ENCODE peak calls at places on chromosomes 2 and 18, in eight cellular contexts. T, C, D, X, O, E, S and F are unnamed samples.

GRCh38 chr2:4258563-4258962 is 555.2 kb downstream of the DCDC2C start:
- DNase-seq in T (no peak), C (no peak), D (no peak), X (no peak), O (no peak), E (no peak), S (no peak), F (no peak)

GRCh38 chr2:9724565-9724964 is 93.8 kb upstream of the YWHAQ start:
- DNase-seq in T (no peak), C (no peak), D (no peak), X (no peak), O (no peak), E (no peak), S (no peak), F (no peak)

GRCh38 chr18:23689031-23689615 is at the start of gene LAMA3:
- DNase-seq in T (no peak), C (peak; percentile 11), D (no peak), X (peak; percentile 19), O (peak; percentile 77), E (peak; percentile 29), S (peak; percentile 36), F (no peak)

GRCh38 chr2:191617589-191617988 is 60.3 kb upstream of the NABP1 start:
- DNase-seq in T (no peak), C (peak; percentile 40), D (peak; percentile 45), X (no peak), O (no peak), E (peak; percentile 35), S (no peak), F (no peak)

GRCh38 chr2:138722316-138722715 is 57.9 kb downstream of the NXPH2 start:
- DNase-seq in T (no peak), C (no peak), D (no peak), X (no peak), O (peak; percentile 4), E (no peak), S (peak; percentile 23), F (no peak)

GRCh38 chr18:75207298-75208054 is 1.5 kb downstream of the PTGR3 start:
- DNase-seq in T (no peak), C (no peak), D (peak; percentile 22), X (no peak), O (peak; percentile 57), E (no peak), S (peak; percentile 65), F (no peak)

GRCh38 chr2:80530442-80531064 is 226.0 kb upstream of the LRRTM1 start:
- DNase-seq in T (no peak), C (no peak), D (no peak), X (no peak), O (no peak), E (no peak), S (no peak), F (no peak)

GRCh38 chr18:22399949-22400348 is 17.8 kb downstream of the CTAGE1 start:
- DNase-seq in T (no peak), C (no peak), D (no peak), X (no peak), O (peak; percentile 29), E (no peak), S (peak; percentile 44), F (no peak)

GRCh38 chr2:220215785-220216184 is 588.4 kb downstream of the SLC4A3 start:
- DNase-seq in T (no peak), C (no peak), D (no peak), X (no peak), O (no peak), E (no peak), S (no peak), F (no peak)

GRCh38 chr18:41326311-41326710 is 628.7 kb upstream of the PIK3C3 start:
- DNase-seq in T (no peak), C (no peak), D (no peak), X (no peak), O (no peak), E (no peak), S (peak; percentile 95), F (no peak)

GRCh38 chr2:102129082-102129481 is 13.5 kb upstream of the IL1R1 start:
- DNase-seq in T (no peak), C (no peak), D (no peak), X (no peak), O (no peak), E (no peak), S (no peak), F (no peak)

GRCh38 chr2:109170645-109171044 is 41.6 kb downstream of the SH3RF3 start:
- DNase-seq in T (no peak), C (no peak), D (no peak), X (no peak), O (no peak), E (no peak), S (no peak), F (no peak)

GRCh38 chr2:169486487-169486886 is 7.2 kb downstream of the BBS5 start:
- DNase-seq in T (no peak), C (no peak), D (no peak), X (no peak), O (no peak), E (no peak), S (no peak), F (no peak)

GRCh38 chr2:239109041-239109915 is 261.4 kb downstream of the TWIST2 start:
- DNase-seq in T (no peak), C (no peak), D (no peak), X (no peak), O (no peak), E (no peak), S (no peak), F (no peak)

GRCh38 chr2:37171624-37171950 is 14.8 kb upstream of the EIF2AK2 start:
- DNase-seq in T (no peak), C (no peak), D (no peak), X (no peak), O (no peak), E (no peak), S (no peak), F (no peak)

GRCh38 chr18:9665311-9665710 is 42.8 kb upstream of the RAB31 start:
- DNase-seq in T (no peak), C (no peak), D (no peak), X (no peak), O (no peak), E (no peak), S (peak; percentile 54), F (no peak)

GRCh38 chr18:61714421-61714820 is 178.4 kb downstream of the RNF152 start:
- DNase-seq in T (no peak), C (no peak), D (no peak), X (no peak), O (no peak), E (no peak), S (no peak), F (no peak)

GRCh38 chr2:84631047-84631446 is 114.7 kb downstream of the DNAH6 start:
- DNase-seq in T (no peak), C (no peak), D (peak; percentile 44), X (peak; percentile 0), O (peak; percentile 58), E (no peak), S (peak; percentile 63), F (no peak)

GRCh38 chr2:130374587-130375290 is 18.9 kb downstream of the PTPN18 start:
- DNase-seq in T (no peak), C (no peak), D (no peak), X (no peak), O (peak; percentile 62), E (no peak), S (peak; percentile 52), F (no peak)

GRCh38 chr2:170377469-170378207 is 199.7 kb downstream of the MYO3B start:
- DNase-seq in T (no peak), C (no peak), D (no peak), X (no peak), O (peak; percentile 31), E (no peak), S (no peak), F (no peak)

GRCh38 chr2:209579236-209579749 is 155.4 kb downstream of the MAP2 start:
- DNase-seq in T (no peak), C (no peak), D (no peak), X (peak; percentile 87), O (peak; percentile 50), E (no peak), S (peak; percentile 46), F (no peak)

GRCh38 chr2:106156305-106157288 is 37.5 kb downstream of the UXS1 start:
- DNase-seq in T (no peak), C (no peak), D (no peak), X (no peak), O (no peak), E (no peak), S (peak; percentile 71), F (no peak)

GRCh38 chr2:227413371-227413770 is 25.6 kb upstream of the SCYGR1 start:
- DNase-seq in T (no peak), C (no peak), D (no peak), X (no peak), O (no peak), E (no peak), S (no peak), F (no peak)

GRCh38 chr2:8303322-8303832 is 378.5 kb upstream of the ID2 start:
- DNase-seq in T (no peak), C (peak; percentile 83), D (peak; percentile 64), X (no peak), O (no peak), E (peak; percentile 79), S (peak; percentile 46), F (peak; percentile 61)

GRCh38 chr2:219037783-219038549 is 3.4 kb downstream of the CFAP65 start:
- DNase-seq in T (no peak), C (no peak), D (no peak), X (no peak), O (no peak), E (no peak), S (no peak), F (no peak)

GRCh38 chr2:39550701-39551285 is 113.7 kb upstream of the MAP4K3 start:
- DNase-seq in T (no peak), C (no peak), D (no peak), X (no peak), O (peak; percentile 10), E (no peak), S (peak; percentile 66), F (no peak)

GRCh38 chr18:24023185-24023814 is 8.7 kb downstream of the TTC39C start:
- DNase-seq in T (no peak), C (no peak), D (no peak), X (no peak), O (no peak), E (no peak), S (no peak), F (no peak)

GRCh38 chr2:70403267-70404053 is 101.6 kb upstream of the FAM136A start:
- DNase-seq in T (no peak), C (no peak), D (no peak), X (no peak), O (no peak), E (no peak), S (no peak), F (no peak)

GRCh38 chr2:16727256-16727655 is 61.6 kb upstream of the CYRIA start:
- DNase-seq in T (no peak), C (no peak), D (no peak), X (no peak), O (no peak), E (no peak), S (peak; percentile 3), F (no peak)

GRCh38 chr2:237694423-237695194 is 67.2 kb downstream of the LRRFIP1 start:
- DNase-seq in T (no peak), C (no peak), D (peak; percentile 64), X (no peak), O (no peak), E (peak; percentile 47), S (no peak), F (no peak)

GRCh38 chr18:23583071-23583865 is 3.0 kb downstream of the NPC1 start:
- DNase-seq in T (no peak), C (no peak), D (no peak), X (no peak), O (no peak), E (no peak), S (no peak), F (no peak)

GRCh38 chr2:16653083-16653375 is 12.6 kb downstream of the CYRIA start:
- DNase-seq in T (no peak), C (no peak), D (no peak), X (no peak), O (no peak), E (no peak), S (no peak), F (no peak)

GRCh38 chr18:42030586-42031182 is 75.7 kb downstream of the PIK3C3 start:
- DNase-seq in T (no peak), C (no peak), D (peak; percentile 10), X (no peak), O (peak; percentile 55), E (no peak), S (peak; percentile 24), F (no peak)

GRCh38 chr2:119117891-119118882 is 40.4 kb downstream of the C1QL2 start:
- DNase-seq in T (no peak), C (no peak), D (no peak), X (no peak), O (no peak), E (no peak), S (no peak), F (no peak)